ENCODE peak calls at places on chromosomes 12 and 14, in six cellular contexts. E is right atrium auricular region, F is T-helper 1 cell, G is GM19239, V is NAMALWA, K is HFF-Myc. L is an unnamed sample.

GRCh38 chr12:59850268-59850667 is 254.4 kb downstream of the SLC16A7 start:
- DNase-seq in E (no peak), F (no peak), G (no peak), V (no peak), K (no peak), L (no peak)

GRCh38 chr12:110754101-110754793 is 11.6 kb upstream of the PPP1CC start:
- DNase-seq in E (no peak), F (no peak), G (no peak), V (no peak), K (no peak), L (no peak)

GRCh38 chr12:114342651-114343050 is 63.3 kb downstream of the TBX5 start:
- DNase-seq in E (no peak), F (no peak), G (no peak), V (no peak), K (peak), L (no peak)

GRCh38 chr14:25308244-25308643 is 258.3 kb upstream of the STXBP6 start:
- DNase-seq in E (no peak), F (no peak), G (no peak), V (no peak), K (no peak), L (no peak)

GRCh38 chr14:91305650-91306431 is 61.3 kb upstream of the GPR68 start:
- DNase-seq in E (no peak), F (no peak), G (no peak), V (peak), K (no peak), L (no peak)

GRCh38 chr12:129610601-129611120 is 293.2 kb downstream of the TMEM132D start:
- DNase-seq in E (no peak), F (no peak), G (no peak), V (no peak), K (no peak), L (no peak)

GRCh38 chr14:85711620-85712019 is 181.7 kb downstream of the FLRT2 start:
- DNase-seq in E (no peak), F (no peak), G (no peak), V (no peak), K (no peak), L (no peak)

GRCh38 chr12:26874501-26875296 is 41.7 kb upstream of the ITPR2 start:
- DNase-seq in E (no peak), F (no peak), G (no peak), V (no peak), K (no peak), L (peak)

GRCh38 chr14:91149462-91149861 is 35.6 kb downstream of the DGLUCY start:
- DNase-seq in E (no peak), F (no peak), G (no peak), V (no peak), K (peak), L (no peak)

GRCh38 chr12:80715850-80716249 is 862 bp upstream of the MYF5 start:
- DNase-seq in E (no peak), F (no peak), G (no peak), V (no peak), K (no peak), L (no peak)

GRCh38 chr12:123445388-123446344 is 9.2 kb upstream of the RILPL2 start:
- DNase-seq in E (peak), F (no peak), G (no peak), V (no peak), K (no peak), L (no peak)

GRCh38 chr14:71733210-71733883 is 198.9 kb upstream of the RGS6 start:
- DNase-seq in E (no peak), F (no peak), G (no peak), V (no peak), K (no peak), L (no peak)

GRCh38 chr14:29236848-29237247 is 470.3 kb downstream of the FOXG1 start:
- DNase-seq in E (no peak), F (no peak), G (no peak), V (no peak), K (peak), L (no peak)

L was measured in GM12878.